ENCODE peak calls at places on chromosomes 4 and X, in eight cellular contexts. D is A673, U is cardiac muscle cell, P is uterus, F is progenitor cell of endocrine pancreas, Y is HCT116, H is PC-3, Q is spleen. B is an unnamed sample.

GRCh38 chrX:2673611-2674010 is 17.5 kb upstream of the CD99 start:
- DNase-seq in P (no peak), Q (no peak), D (no peak), F (no peak), H (no peak), U (no peak), Y (no peak), B (no peak)

GRCh38 chr4:117417856-117418255 is 332.5 kb upstream of the TRAM1L1 start:
- DNase-seq in H (peak; percentile 57), Q (no peak), F (no peak), Y (no peak), U (no peak), P (no peak), D (no peak), B (no peak)

GRCh38 chr4:144591401-144591800 is 54.6 kb upstream of the HHIP start:
- DNase-seq in D (peak; percentile 83), U (peak; percentile 90), F (no peak), Q (no peak), H (peak; percentile 74), Y (no peak), P (no peak), B (no peak)

GRCh38 chr4:1364217-1364616 is 17.2 kb downstream of the UVSSA start:
- DNase-seq in D (no peak), Q (no peak), H (no peak), F (no peak), U (no peak), Y (no peak), P (no peak), B (no peak)

GRCh38 chrX:136207546-136207945 is 43.7 kb downstream of the MAP7D3 start:
- DNase-seq in H (no peak), F (no peak), Y (no peak), D (no peak), Q (no peak), P (no peak), U (no peak), B (no peak)

GRCh38 chrX:138711399-138712347 is at the start of gene FGF13:
- DNase-seq in Y (no peak), Q (peak; percentile 78), P (peak; percentile 25), H (peak; percentile 34), U (no peak), F (peak; percentile 46), D (peak; percentile 71), B (no peak)

GRCh38 chrX:108230562-108230961 is 139.0 kb downstream of the ATG4A start:
- DNase-seq in Q (no peak), U (no peak), D (no peak), F (no peak), H (no peak), Y (no peak), P (no peak), B (no peak)

GRCh38 chrX:9370888-9371287 is 94.0 kb upstream of the TBL1X start:
- DNase-seq in Q (no peak), F (no peak), Y (no peak), U (peak; percentile 73), H (no peak), D (no peak), P (no peak), B (no peak)

GRCh38 chrX:105564536-105564935 is 257.8 kb upstream of the NRK start:
- DNase-seq in Y (no peak), Q (no peak), H (peak; percentile 84), U (peak; percentile 84), F (no peak), D (no peak), P (no peak), B (no peak)

GRCh38 chr4:137981277-137981676 is 260.9 kb downstream of the SLC7A11 start:
- DNase-seq in Y (peak; percentile 31), Q (no peak), H (peak; percentile 61), D (peak; percentile 66), P (no peak), U (peak; percentile 60), F (no peak), B (no peak)

GRCh38 chrX:73916931-73917657 is 354.1 kb downstream of the CHIC1 start:
- DNase-seq in Q (no peak), Y (peak; percentile 4), H (peak; percentile 83), D (peak; percentile 93), P (no peak), U (peak; percentile 95), F (no peak), B (no peak)

GRCh38 chrX:43753637-43754036 is 97.5 kb downstream of the MAOA start:
- DNase-seq in Y (no peak), H (no peak), D (no peak), Q (no peak), U (no peak), P (no peak), F (no peak), B (no peak)

GRCh38 chrX:68872171-68872570 is 43.4 kb downstream of the EFNB1 start:
- DNase-seq in H (no peak), U (no peak), D (no peak), F (no peak), Y (no peak), Q (no peak), P (no peak), B (no peak)

GRCh38 chrX:21972721-21973120 is 32.2 kb downstream of the SMS start:
- DNase-seq in H (peak; percentile 10), Y (no peak), Q (no peak), F (no peak), P (no peak), D (peak; percentile 21), U (peak; percentile 67), B (no peak)

GRCh38 chr4:154998284-154998683 is 210.2 kb upstream of the NPY2R start:
- DNase-seq in Y (no peak), F (no peak), H (no peak), P (no peak), U (peak; percentile 96), D (no peak), Q (no peak), B (no peak)

GRCh38 chr4:151192556-151193235 is 84.3 kb upstream of the PRSS48 start:
- DNase-seq in Q (no peak), U (no peak), P (no peak), Y (no peak), F (no peak), D (no peak), H (no peak), B (no peak)

GRCh38 chr4:166143227-166143626 is 270.2 kb downstream of the TLL1 start:
- DNase-seq in F (no peak), Y (no peak), D (peak; percentile 8), H (peak; percentile 45), Q (no peak), U (peak; percentile 13), P (no peak), B (no peak)

GRCh38 chr4:21986312-21986711 is 37.7 kb upstream of the KCNIP4 start:
- DNase-seq in H (no peak), U (no peak), F (no peak), Y (no peak), P (no peak), D (no peak), Q (no peak), B (no peak)

GRCh38 chr4:147409350-147409749 is 71.5 kb upstream of the EDNRA start:
- DNase-seq in D (no peak), P (no peak), Q (no peak), F (no peak), H (no peak), U (peak; percentile 57), Y (no peak), B (no peak)

GRCh38 chrX:36898301-36898700 is 109.9 kb upstream of the FAM47C start:
- DNase-seq in Y (no peak), U (no peak), Q (no peak), H (peak; percentile 30), D (peak; percentile 65), F (no peak), P (no peak), B (no peak)

GRCh38 chr4:20618729-20619128 is 81.5 kb upstream of the PACRGL start:
- DNase-seq in H (no peak), F (no peak), D (no peak), Y (no peak), U (no peak), Q (no peak), P (no peak), B (no peak)

GRCh38 chr4:176921256-176921655 is 128.5 kb upstream of the VEGFC start:
- DNase-seq in Y (no peak), U (peak; percentile 17), P (no peak), F (no peak), D (no peak), Q (no peak), H (no peak), B (no peak)

DNA sequence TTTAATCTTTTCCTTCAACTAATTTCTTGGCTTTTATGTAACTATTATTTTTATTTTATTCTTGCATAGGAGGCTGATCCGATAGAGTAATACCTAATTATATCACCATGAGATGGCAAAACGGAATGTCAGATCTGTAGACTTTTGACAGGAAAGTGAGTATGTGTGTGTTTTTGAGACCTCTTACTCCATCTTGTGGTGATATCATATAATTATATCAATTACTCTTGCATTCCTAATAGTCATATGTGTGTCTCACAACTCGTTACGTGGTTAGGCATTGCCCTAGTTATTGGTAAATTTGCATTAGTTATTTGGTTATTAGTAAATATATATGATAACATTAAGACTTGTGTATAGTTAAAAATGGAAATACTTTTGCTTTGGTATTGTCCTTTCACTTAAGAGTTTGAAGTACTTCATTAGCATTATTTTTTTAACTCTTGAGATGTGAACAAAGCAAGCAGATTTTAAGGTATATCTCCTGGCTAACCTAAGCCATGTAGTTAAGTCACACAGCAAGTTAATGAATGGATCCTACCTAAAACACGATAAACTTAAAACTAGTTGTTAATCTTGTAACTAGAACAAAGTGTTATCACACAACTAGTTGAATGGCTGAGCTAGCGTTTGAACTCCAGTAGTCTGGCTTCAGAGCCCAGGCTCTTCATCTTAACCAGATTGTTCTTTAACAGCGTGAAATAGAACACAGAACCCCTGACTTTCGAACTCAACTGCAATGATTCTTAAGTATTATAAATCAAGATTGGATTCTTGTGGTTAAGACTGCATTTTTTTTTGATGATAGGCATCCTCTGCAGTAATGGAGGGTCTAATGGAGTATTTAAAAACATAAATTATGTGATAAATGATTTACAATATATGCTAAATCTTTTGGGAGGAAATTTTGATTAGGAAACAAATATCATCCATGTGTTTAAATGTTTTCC is 67.1 kb downstream of the PGRMC2 start:
- DNase-seq in F (no peak), U (peak; percentile 62), Y (peak; percentile 36), P (no peak), Q (no peak), D (peak; percentile 67), H (peak; percentile 63), B (no peak)
- TF ChIP-seq CTCF in F (peak; percentile 18), U (peak; percentile 27), Y (peak; percentile 54), P (no peak), Q (no peak), D (peak; percentile 50), H (peak; percentile 58), B (peak; percentile 50)

GRCh38 chrX:41275661-41276609 is 58.0 kb upstream of the DDX3X start:
- DNase-seq in D (peak; percentile 54), F (peak; percentile 41), H (peak; percentile 53), Y (no peak), Q (peak; percentile 87), P (peak; percentile 61), U (peak; percentile 73), B (peak; percentile 87)
- TF ChIP-seq CTCF in D (peak; percentile 62), F (peak; percentile 57), H (peak; percentile 58), Y (peak; percentile 37), Q (peak; percentile 61), P (peak; percentile 33), U (peak; percentile 43), B (peak; percentile 63)

GRCh38 chr4:23455482-23455881 is 434.4 kb downstream of the PPARGC1A start:
- DNase-seq in P (no peak), D (no peak), U (peak; percentile 6), F (no peak), Q (no peak), H (peak; percentile 15), Y (no peak), B (no peak)
- TF ChIP-seq CTCF in P (no peak), D (no peak), U (no peak), F (peak; percentile 45), Q (no peak), H (peak; percentile 27), Y (no peak), B (peak; percentile 28)

GRCh38 chr4:75036046-75036445 is 103.1 kb downstream of the PARM1 start:
- DNase-seq in U (no peak), D (no peak), H (no peak), F (no peak), P (no peak), Q (no peak), Y (no peak), B (no peak)
- TF ChIP-seq CTCF in U (no peak), D (no peak), H (no peak), F (no peak), P (no peak), Q (no peak), Y (no peak), B (no peak)

B was measured in osteocyte.